ENCODE peak calls at places on chromosome 9, in nine cellular contexts. I, X, A, J, V, G, W, R and S are unnamed samples.

GRCh38 chr9:137459147-137459600 is at the start of gene NSMF:
- DNase-seq in G (peak), R (peak), A (peak), J (peak), W (peak), I (peak), V (peak), X (peak), S (peak)

GRCh38 chr9:21836437-21837161 is 34.2 kb downstream of the MTAP start:
- DNase-seq in X (no peak), I (no peak), J (peak), G (no peak), W (no peak), V (no peak), R (no peak), A (no peak), S (no peak)

GRCh38 chr9:97809666-97810344 is 43.2 kb upstream of the FOXE1 start:
- DNase-seq in W (no peak), V (no peak), X (no peak), J (peak), R (no peak), A (no peak), I (no peak), G (no peak), S (no peak)

GRCh38 chr9:98596486-98596885 is 112.2 kb downstream of the GABBR2 start:
- DNase-seq in R (no peak), A (no peak), I (no peak), J (no peak), W (no peak), X (no peak), G (no peak), V (no peak), S (no peak)

GRCh38 chr9:385818-386398 is 171.2 kb downstream of the DOCK8 start:
- DNase-seq in W (peak), R (peak), I (peak), A (no peak), J (peak), G (no peak), X (no peak), V (peak), S (no peak)

GRCh38 chr9:110954822-110955291 is 83.4 kb downstream of the LPAR1 start:
- DNase-seq in V (no peak), X (no peak), R (no peak), A (no peak), G (no peak), W (no peak), J (no peak), I (no peak), S (no peak)

GRCh38 chr9:100720922-100721321 is 143.0 kb downstream of the CAVIN4 start:
- DNase-seq in G (no peak), A (no peak), I (no peak), W (no peak), V (no peak), J (no peak), X (no peak), R (no peak), S (no peak)

GRCh38 chr9:13054381-13054780 is 225.1 kb downstream of the MPDZ start:
- DNase-seq in R (no peak), W (no peak), A (no peak), I (no peak), J (no peak), X (no peak), V (no peak), G (no peak), S (no peak)

GRCh38 chr9:104091028-104091590 is 3.0 kb upstream of the SMC2 start:
- DNase-seq in G (no peak), J (no peak), R (no peak), A (no peak), X (no peak), V (no peak), I (no peak), W (no peak), S (no peak)

GRCh38 chr9:100674419-100675122 is 96.7 kb downstream of the CAVIN4 start:
- DNase-seq in A (no peak), R (no peak), W (no peak), I (no peak), V (no peak), X (no peak), G (no peak), J (no peak), S (no peak)

GRCh38 chr9:114413909-114414308 is 26.1 kb upstream of the AKNA start:
- DNase-seq in J (peak), R (no peak), W (no peak), X (no peak), V (no peak), G (no peak), A (no peak), I (no peak), S (no peak)

GRCh38 chr9:121246821-121247511 is 21.0 kb upstream of the GSN start:
- DNase-seq in W (peak), V (no peak), R (no peak), G (no peak), I (no peak), J (peak), X (no peak), A (no peak), S (no peak)

GRCh38 chr9:31236344-31236743 is 1148.1 kb upstream of the ACO1 start:
- DNase-seq in J (no peak), G (no peak), A (no peak), W (no peak), V (no peak), X (no peak), R (no peak), I (no peak), S (no peak)

GRCh38 chr9:30967484-30967883 is 1417.0 kb upstream of the ACO1 start:
- DNase-seq in A (no peak), I (no peak), G (no peak), V (peak), R (no peak), J (no peak), X (no peak), W (no peak), S (no peak)

GRCh38 chr9:124934290-124934689 is 6.6 kb downstream of the GOLGA1 start:
- DNase-seq in A (no peak), G (no peak), J (peak), W (no peak), R (no peak), V (peak), I (no peak), X (no peak), S (peak)

GRCh38 chr9:129340427-129341196 is 162.6 kb upstream of the IER5L start:
- DNase-seq in X (no peak), V (no peak), I (no peak), W (no peak), R (no peak), G (no peak), A (no peak), J (no peak), S (no peak)

GRCh38 chr9:94872921-94873511 is 146.5 kb downstream of the AOPEP start:
- DNase-seq in J (peak), X (no peak), W (no peak), V (no peak), A (no peak), G (no peak), R (no peak), I (no peak), S (no peak)

GRCh38 chr9:69922646-69923045 is 102.0 kb downstream of the CFAP95 start:
- DNase-seq in G (no peak), I (no peak), J (no peak), R (no peak), W (no peak), A (no peak), V (no peak), X (no peak), S (no peak)

GRCh38 chr9:131416509-131416908 is 22.6 kb downstream of the PRRC2B start:
- DNase-seq in A (no peak), X (no peak), V (no peak), R (no peak), I (no peak), W (no peak), G (no peak), J (no peak), S (no peak)